ENCODE peak calls at places on chromosomes 1 and 21, in five cellular contexts. Z is fibroblast of lung, P is AG04449, D is mammary epithelial cell, L is breast epithelium. W is an unnamed sample.

GRCh38 chr1:7580923-7581753 is 190.0 kb upstream of the VAMP3 start:
- DNase-seq in Z (no peak), P (no peak), D (no peak), L (peak; percentile 34), W (no peak)

GRCh38 chr1:1955651-1956094 is 36.6 kb upstream of the TMEM52 start:
- DNase-seq in Z (no peak), P (no peak), D (no peak), L (no peak), W (no peak)

GRCh38 chr1:213986925-213987250 is 885 bp upstream of the PROX1 start:
- DNase-seq in Z (no peak), P (no peak), D (no peak), L (no peak), W (no peak)

GRCh38 chr1:222654849-222655248 is 37.0 kb downstream of the MIA3 start:
- DNase-seq in Z (peak; percentile 27), P (no peak), D (no peak), L (no peak), W (no peak)

GRCh38 chr1:162456324-162456723 is 41.3 kb upstream of the UHMK1 start:
- DNase-seq in Z (no peak), P (no peak), D (no peak), L (no peak), W (no peak)

GRCh38 chr1:21219674-21220073 is 43.0 kb upstream of the EIF4G3 start:
- DNase-seq in Z (no peak), P (no peak), D (no peak), L (no peak), W (no peak)

GRCh38 chr1:53144201-53144600 is 1.8 kb upstream of the SLC1A7 start:
- DNase-seq in Z (no peak), P (no peak), D (no peak), L (no peak), W (no peak)

GRCh38 chr1:186420311-186420710 is 40.6 kb downstream of the PDC start:
- DNase-seq in Z (no peak), P (no peak), D (no peak), L (no peak), W (no peak)

GRCh38 chr1:32724678-32725594 is 22.4 kb upstream of the SYNC start:
- DNase-seq in Z (peak; percentile 95), P (peak; percentile 58), D (peak; percentile 93), L (no peak), W (no peak)

GRCh38 chr1:4408380-4408779 is 246.0 kb upstream of the AJAP1 start:
- DNase-seq in Z (no peak), P (no peak), D (no peak), L (no peak), W (no peak)

GRCh38 chr21:41664881-41665765 is 101.7 kb downstream of the RIPK4 start:
- DNase-seq in Z (peak; percentile 68), P (peak; percentile 50), D (no peak), L (no peak), W (no peak)

GRCh38 chr1:119006406-119007279 is 18.5 kb upstream of the TBX15 start:
- DNase-seq in Z (no peak), P (no peak), D (no peak), L (no peak), W (no peak)
- H3K4me3 ChIP-seq in Z (no peak overlapping the region), P (no peak overlapping the region), D (no peak overlapping the region), L (no peak overlapping the region), W (no peak overlapping the region)

DNA sequence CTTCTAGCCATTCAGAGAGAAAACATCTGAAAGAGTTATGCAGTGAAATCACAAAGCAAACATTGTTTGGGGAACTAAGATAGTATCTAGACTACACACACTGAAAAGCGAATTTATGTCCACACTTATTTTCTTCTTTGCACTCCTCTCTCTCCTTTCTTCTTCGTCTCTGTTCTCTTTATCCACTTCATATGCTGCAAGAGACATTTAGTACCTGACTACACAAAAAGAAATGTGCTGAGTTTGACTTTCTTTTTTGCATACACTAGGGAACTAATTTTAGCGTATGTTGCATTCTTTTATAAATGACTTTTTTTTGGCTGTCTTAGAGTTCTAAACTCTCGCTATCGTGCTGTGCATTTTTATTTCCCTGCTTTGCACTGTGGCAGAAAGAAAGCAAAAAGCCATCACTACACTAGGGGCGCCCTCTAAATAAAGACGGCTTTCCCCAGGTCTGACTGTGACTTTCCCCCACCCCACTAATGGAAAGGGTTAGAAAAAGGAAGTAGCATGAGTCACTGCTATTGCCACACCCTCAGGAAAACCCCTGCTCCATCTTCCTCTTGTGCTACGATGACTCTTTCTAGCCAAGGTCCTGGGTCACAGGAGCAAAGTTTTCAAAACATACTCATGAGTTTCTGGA is 65.7 kb downstream of the MAP3K7CL start:
- DNase-seq in Z (peak; percentile 93), P (no peak), D (peak; percentile 91), L (no peak), W (peak; percentile 51)
- TF ChIP-seq CTCF in Z (peak; percentile 29), P (peak; percentile 25), D (peak; percentile 6), L (no peak), W (peak; percentile 39)

DNA sequence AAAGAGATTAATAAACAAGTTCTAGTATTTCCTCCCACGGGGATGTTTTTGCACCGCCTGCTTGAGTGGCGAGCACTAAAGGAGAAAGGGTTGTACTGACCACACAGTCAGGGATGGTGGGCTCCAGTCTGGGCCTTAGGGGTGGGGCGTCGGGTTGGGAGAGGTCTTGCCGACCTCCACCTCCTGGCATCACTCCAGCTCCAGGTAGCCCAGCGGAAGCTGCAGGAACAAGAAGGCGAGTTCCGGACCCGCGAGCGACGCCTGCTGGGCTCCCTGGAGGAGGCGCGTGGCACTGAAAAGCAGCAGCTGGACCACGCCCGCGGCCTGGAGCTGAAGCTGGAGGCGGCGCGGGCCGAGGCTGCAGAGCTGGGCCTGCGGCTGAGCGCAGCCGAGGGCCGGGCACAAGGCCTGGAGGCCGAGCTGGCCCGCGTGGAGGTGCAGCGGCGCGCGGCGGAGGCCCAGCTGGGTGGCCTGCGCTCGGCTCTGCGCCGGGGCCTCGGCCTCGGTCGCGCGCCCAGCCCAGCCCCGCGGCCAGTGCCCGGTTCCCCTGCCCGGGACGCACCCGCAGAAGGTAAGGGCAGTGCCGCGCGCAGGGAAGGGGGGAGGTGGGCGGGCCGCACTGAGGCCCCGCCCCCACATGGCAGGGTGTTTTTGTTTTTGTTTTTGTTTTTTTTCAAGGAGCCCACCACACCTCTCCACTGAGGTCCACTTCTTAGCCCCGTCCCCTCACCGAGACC is 19.7 kb downstream of the MFAP2 start:
- DNase-seq in Z (peak; percentile 79), P (no peak), D (no peak), L (peak; percentile 82), W (no peak)
- H3K4me3 ChIP-seq in Z (no peak overlapping the region), P (peak overlapping the region; percentile 48), D (no peak overlapping the region), L (peak overlapping the region; percentile 43), W (peak overlapping the region; percentile 28)

DNA sequence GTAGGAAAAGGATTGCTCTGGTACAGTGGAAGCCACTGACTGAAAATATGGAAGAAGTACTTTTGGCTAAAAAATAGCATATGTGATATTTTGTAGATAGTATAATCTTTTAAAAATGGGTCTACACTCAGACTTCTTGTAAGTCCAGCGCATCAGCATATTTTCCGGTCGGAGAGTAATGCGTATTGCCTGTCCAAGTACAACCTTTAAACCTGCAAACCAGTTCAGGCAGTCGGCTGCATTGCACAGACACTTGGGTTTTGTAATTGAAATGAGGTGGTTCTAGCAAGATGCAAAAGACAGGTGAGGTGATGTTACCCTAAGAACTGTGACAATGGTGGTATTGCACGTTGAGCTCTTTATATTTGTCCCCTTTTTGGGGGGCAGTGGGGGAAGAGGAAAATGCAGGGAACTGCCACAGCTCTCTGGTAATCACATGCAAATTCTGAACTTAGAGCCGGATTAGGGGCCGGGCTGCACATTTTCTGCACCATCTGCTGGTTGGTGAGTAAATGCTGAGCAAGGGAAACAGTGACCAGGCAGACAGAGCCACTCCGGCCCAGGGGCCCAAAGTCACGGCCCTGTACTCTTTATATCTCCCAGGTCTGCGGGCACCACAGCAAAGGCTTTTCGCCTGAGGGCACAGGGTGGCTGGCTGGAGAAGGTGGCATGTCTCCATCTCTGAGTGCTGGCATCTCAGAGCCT is 2.3 kb downstream of the GPR137B start:
- DNase-seq in Z (no peak), P (no peak), D (no peak), L (no peak), W (no peak)
- TF ChIP-seq CTCF in Z (no peak), P (no peak), D (no peak), L (no peak), W (no peak)

DNA sequence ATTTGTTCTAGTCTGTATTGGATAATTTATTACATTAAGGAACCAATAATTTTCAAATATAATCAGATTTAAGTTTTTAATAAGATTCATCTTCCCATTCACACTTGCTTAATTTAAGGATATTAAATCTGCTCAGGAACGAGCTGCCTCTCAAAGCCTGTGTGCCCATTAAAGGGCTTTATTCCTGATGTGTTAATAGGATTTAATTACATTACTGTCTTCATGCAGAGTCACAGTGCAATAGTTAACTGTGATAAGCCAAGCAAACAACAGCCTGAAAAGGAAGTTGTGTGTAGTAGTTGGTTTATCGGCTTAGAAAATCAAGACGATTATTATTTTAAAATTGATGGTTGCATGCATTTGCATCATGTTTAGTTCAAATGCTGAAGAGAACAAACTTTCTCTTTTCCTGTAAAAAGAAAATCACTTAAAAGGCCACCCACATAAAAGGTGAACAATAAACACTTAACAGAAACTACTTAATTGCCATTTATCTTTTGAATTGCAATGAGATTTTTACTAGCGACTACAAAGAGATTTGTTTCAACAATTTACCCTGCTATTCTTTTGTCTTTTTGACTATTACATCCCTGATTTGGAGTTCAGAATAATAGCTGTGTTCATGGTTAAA is 174.6 kb downstream of the RWDD3 start:
- DNase-seq in Z (no peak), P (no peak), D (no peak), L (no peak), W (no peak)
- H3K4me3 ChIP-seq in Z (no peak overlapping the region), P (no peak overlapping the region), D (no peak overlapping the region), L (no peak overlapping the region), W (no peak overlapping the region)

W was measured in astrocyte of the cerebellum.